ENCODE peak calls at places on chromosome 7, in four cellular contexts. U is PC-3, S is sciatic nerve, P is NCI-H748 treated with DMSO at 0.1 percent for 48 hours. Z is an unnamed sample.

GRCh38 chr7:150435390-150436073 is 14.9 kb upstream of the GIMAP8 start:
- DNase-seq in U (no peak), S (no peak), P (no peak), Z (no peak)

GRCh38 chr7:64686493-64687184 is 20.7 kb downstream of the ZNF107 start:
- DNase-seq in U (peak), S (no peak), P (peak), Z (no peak)

GRCh38 chr7:136189506-136189998 is 212.4 kb upstream of the MTPN start:
- DNase-seq in U (no peak), S (no peak), P (no peak), Z (no peak)

GRCh38 chr7:155524018-155524556 is 22.3 kb downstream of the CNPY1 start:
- DNase-seq in U (no peak), S (no peak), P (no peak), Z (no peak)

GRCh38 chr7:99099499-99100077 is 44.3 kb downstream of the SMURF1 start:
- DNase-seq in U (no peak), S (no peak), P (no peak), Z (no peak)

GRCh38 chr7:77450054-77450453 is 33.9 kb upstream of the GSAP start:
- DNase-seq in U (peak), S (no peak), P (no peak), Z (no peak)

GRCh38 chr7:91288208-91288824 is 24.1 kb downstream of the FZD1 start:
- DNase-seq in U (peak), S (peak), P (no peak), Z (no peak)

GRCh38 chr7:30674876-30675275 is 7.4 kb downstream of the CRHR2 start:
- DNase-seq in U (no peak), S (no peak), P (no peak), Z (no peak)

GRCh38 chr7:121557034-121557892 is 161.2 kb upstream of the FAM3C start:
- DNase-seq in U (peak), S (no peak), P (no peak), Z (no peak)

GRCh38 chr7:127514499-127514898 is 70.9 kb downstream of the GCC1 start:
- DNase-seq in U (peak), S (no peak), P (peak), Z (no peak)

GRCh38 chr7:135773451-135773850 is 24.8 kb upstream of the FAM180A start:
- DNase-seq in U (peak), S (no peak), P (peak), Z (no peak)

GRCh38 chr7:82548141-82548688 is 104.6 kb upstream of the CACNA2D1 start:
- DNase-seq in U (peak), S (no peak), P (no peak), Z (no peak)

GRCh38 chr7:157992511-157993160 is 595.0 kb downstream of the PTPRN2 start:
- DNase-seq in U (no peak), S (no peak), P (no peak), Z (no peak)